ENCODE peak calls at places on chromosome 14, in ten cellular contexts. Q is fibroblast of mammary gland; D is H7; W is epithelial cell of proximal tubule; B is heart right ventricle; I is BJ; A is CD4-positive, CD25-positive, alpha-beta regulatory T cell; G is AG09309; K is PC-9; M is right cardiac atrium. H is an unnamed sample.

GRCh38 chr14:27917896-27918295 is 848.7 kb upstream of the FOXG1 start:
- DNase-seq in Q (no peak), D (no peak), W (no peak), B (no peak), I (no peak), A (no peak), G (no peak), K (no peak), M (no peak), H (no peak)

GRCh38 chr14:89214221-89214965 is 202.6 kb downstream of the FOXN3 start:
- DNase-seq in Q (no peak), D (no peak), W (peak; percentile 7), B (peak; percentile 63), I (no peak), A (no peak), G (no peak), K (peak; percentile 56), M (peak; percentile 82), H (peak; percentile 87)

GRCh38 chr14:69260979-69261605 is 1.1 kb downstream of the GALNT16 start:
- DNase-seq in Q (no peak), D (peak; percentile 96), W (no peak), B (peak; percentile 67), I (no peak), A (peak; percentile 3), G (no peak), K (peak; percentile 48), M (peak; percentile 76), H (no peak)

GRCh38 chr14:74302160-74302628 is 540 bp downstream of the ABCD4 start:
- DNase-seq in Q (peak; percentile 56), D (peak; percentile 48), W (no peak), B (no peak), I (no peak), A (peak; percentile 65), G (no peak), K (peak; percentile 36), M (no peak), H (no peak)

GRCh38 chr14:103501921-103502669 is 20.5 kb downstream of the CKB start:
- DNase-seq in Q (no peak), D (peak; percentile 16), W (no peak), B (no peak), I (no peak), A (no peak), G (no peak), K (no peak), M (no peak), H (no peak)

GRCh38 chr14:23112359-23113178 is 6.5 kb downstream of the CEBPE start:
- DNase-seq in Q (no peak), D (no peak), W (no peak), B (no peak), I (no peak), A (no peak), G (no peak), K (no peak), M (no peak), H (no peak)

GRCh38 chr14:69049675-69050074 is 70.6 kb upstream of the ACTN1 start:
- DNase-seq in Q (peak; percentile 88), D (no peak), W (no peak), B (no peak), I (peak; percentile 56), A (no peak), G (peak; percentile 74), K (no peak), M (no peak), H (peak; percentile 81)

GRCh38 chr14:70987042-70987441 is 79.8 kb downstream of the PCNX1 start:
- DNase-seq in Q (no peak), D (no peak), W (no peak), B (no peak), I (no peak), A (no peak), G (no peak), K (no peak), M (no peak), H (no peak)

GRCh38 chr14:68733086-68733621 is 59.7 kb downstream of the ZFP36L1 start:
- DNase-seq in Q (no peak), D (no peak), W (no peak), B (no peak), I (no peak), A (no peak), G (peak; percentile 32), K (no peak), M (no peak), H (no peak)

GRCh38 chr14:51993274-51993673 is 3.9 kb downstream of the RTRAF start:
- DNase-seq in Q (no peak), D (no peak), W (no peak), B (no peak), I (no peak), A (no peak), G (no peak), K (no peak), M (no peak), H (no peak)

GRCh38 chr14:27608377-27608776 is 1010.5 kb upstream of the NOVA1 start:
- DNase-seq in Q (no peak), D (no peak), W (no peak), B (no peak), I (no peak), A (no peak), G (no peak), K (no peak), M (no peak), H (no peak)

GRCh38 chr14:100638211-100638855 is 51.1 kb upstream of the BEGAIN start:
- DNase-seq in Q (no peak), D (peak; percentile 47), W (no peak), B (no peak), I (no peak), A (no peak), G (no peak), K (no peak), M (no peak), H (no peak)
- H3K4me3 ChIP-seq in Q (no peak overlapping the region), D (no peak overlapping the region), W (no peak overlapping the region), B (no peak overlapping the region), I (no peak overlapping the region), A (no peak overlapping the region), G (no peak overlapping the region), K (no peak overlapping the region), M (no peak overlapping the region), H (no peak overlapping the region)

GRCh38 chr14:20626274-20626673 is 15.2 kb downstream of the OR6S1 start:
- DNase-seq in Q (no peak), D (no peak), W (no peak), B (no peak), I (no peak), A (no peak), G (no peak), K (no peak), M (no peak), H (no peak)
- H3K4me3 ChIP-seq in Q (peak overlapping the region; percentile 54), D (peak overlapping the region; percentile 55), W (no peak overlapping the region), B (peak overlapping the region; percentile 27), I (no peak overlapping the region), A (no peak overlapping the region), G (no peak overlapping the region), K (peak overlapping the region; percentile 67), M (no peak overlapping the region), H (peak overlapping the region; percentile 18)

GRCh38 chr14:101350710-101351109 is 210.6 kb upstream of the DIO3 start:
- DNase-seq in Q (no peak), D (no peak), W (no peak), B (no peak), I (no peak), A (no peak), G (no peak), K (no peak), M (no peak), H (peak; percentile 23)

GRCh38 chr14:101351769-101352168 is 209.5 kb upstream of the DIO3 start:
- DNase-seq in Q (no peak), D (no peak), W (no peak), B (no peak), I (no peak), A (no peak), G (no peak), K (no peak), M (no peak), H (peak; percentile 30)

GRCh38 chr14:101351146-101351545 is 210.1 kb upstream of the DIO3 start:
- DNase-seq in Q (no peak), D (no peak), W (no peak), B (no peak), I (no peak), A (no peak), G (no peak), K (no peak), M (no peak), H (peak; percentile 28)

GRCh38 chr14:101353422-101353821 is 207.9 kb upstream of the DIO3 start:
- DNase-seq in Q (no peak), D (no peak), W (no peak), B (no peak), I (no peak), A (no peak), G (no peak), K (no peak), M (no peak), H (no peak)

GRCh38 chr14:101352567-101352966 is 208.7 kb upstream of the DIO3 start:
- DNase-seq in Q (no peak), D (no peak), W (no peak), B (no peak), I (no peak), A (no peak), G (no peak), K (no peak), M (no peak), H (peak; percentile 47)
- H3K4me3 ChIP-seq in Q (no peak overlapping the region), D (no peak overlapping the region), W (no peak overlapping the region), B (no peak overlapping the region), I (no peak overlapping the region), A (no peak overlapping the region), G (no peak overlapping the region), K (no peak overlapping the region), M (no peak overlapping the region), H (no peak overlapping the region)

GRCh38 chr14:93095742-93096510 is 19.8 kb downstream of the ITPK1 start:
- DNase-seq in Q (no peak), D (no peak), W (no peak), B (no peak), I (no peak), A (no peak), G (no peak), K (no peak), M (peak; percentile 37), H (no peak)

GRCh38 chr14:93094121-93094918 is 21.4 kb downstream of the ITPK1 start:
- DNase-seq in Q (no peak), D (peak; percentile 53), W (no peak), B (no peak), I (no peak), A (no peak), G (no peak), K (no peak), M (peak; percentile 50), H (no peak)

GRCh38 chr14:93099643-93100042 is 16.1 kb downstream of the ITPK1 start:
- DNase-seq in Q (no peak), D (peak; percentile 65), W (no peak), B (no peak), I (no peak), A (no peak), G (no peak), K (no peak), M (peak; percentile 42), H (no peak)

GRCh38 chr14:93099187-93099586 is 16.5 kb downstream of the ITPK1 start:
- DNase-seq in Q (no peak), D (peak; percentile 35), W (no peak), B (no peak), I (no peak), A (no peak), G (no peak), K (no peak), M (no peak), H (no peak)

DNA sequence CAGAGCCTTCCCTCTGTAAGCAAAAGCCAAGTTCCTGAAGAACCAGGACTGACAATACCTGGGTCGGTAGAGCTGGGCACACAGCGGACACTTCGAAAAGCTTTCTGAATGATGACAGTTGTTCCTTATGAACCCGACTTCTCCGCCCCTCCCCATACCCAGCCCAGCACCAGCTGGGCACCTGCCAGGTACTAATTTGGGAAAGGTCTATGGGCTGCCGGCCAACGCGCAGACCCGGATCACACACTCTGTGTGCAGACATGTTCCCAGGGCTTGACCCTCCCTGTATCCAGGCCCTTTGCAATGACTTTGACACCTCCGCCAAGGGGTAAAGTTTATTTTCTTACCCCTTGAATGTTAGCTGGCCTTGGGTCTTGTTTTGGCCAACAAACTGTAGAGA is 18.8 kb downstream of the ITPK1 start:
- DNase-seq in Q (no peak), D (peak; percentile 44), W (no peak), B (peak; percentile 63), I (no peak), A (no peak), G (no peak), K (no peak), M (peak; percentile 83), H (no peak)
- H3K4me3 ChIP-seq in Q (no peak overlapping the region), D (no peak overlapping the region), W (no peak overlapping the region), B (no peak overlapping the region), I (no peak overlapping the region), A (no peak overlapping the region), G (no peak overlapping the region), K (no peak overlapping the region), M (no peak overlapping the region), H (no peak overlapping the region)

H was measured in right atrium auricular region.